ENCODE peak calls at places on chromosome 20, in nine cellular contexts. C is fibroblast of pulmonary artery; V is stimulated activated CD4-positive, alpha-beta T cell treated with anti-CD3 and anti-CD28 coated beads, Interleukin-12 subunit alpha, Interleukin-12 subunit beta, amount 100 ng/mL, for 48 hours; R is activated CD4-positive, alpha-beta T cell treated with anti-CD3 and anti-CD28 coated beads, Interleukin-2, amount 50 U/mL, for 4 hours; G is midbrain; S is aorta; T is foreskin fibroblast; W is transverse colon; K is skeletal muscle cell. A is an unnamed sample.

GRCh38 chr20:58899518-58899917 is 47.0 kb downstream of the GNAS start:
- DNase-seq in C (no peak), V (no peak), R (no peak), G (no peak), S (no peak), T (no peak), W (no peak), K (no peak), A (no peak)

GRCh38 chr20:48186915-48187314 is 401.6 kb upstream of the SULF2 start:
- DNase-seq in C (peak), V (no peak), R (no peak), G (no peak), S (no peak), T (no peak), W (no peak), K (no peak), A (no peak)

GRCh38 chr20:62737971-62738881 is 29.6 kb downstream of the NTSR1 start:
- DNase-seq in C (no peak), V (no peak), R (no peak), G (no peak), S (peak), T (no peak), W (peak), K (no peak), A (no peak)

GRCh38 chr20:5180933-5181332 is 54.1 kb downstream of the CDS2 start:
- DNase-seq in C (no peak), V (no peak), R (no peak), G (no peak), S (no peak), T (no peak), W (no peak), K (no peak), A (no peak)

GRCh38 chr20:62953839-62954703 is 1.6 kb downstream of the SLC17A9 start:
- DNase-seq in C (peak), V (no peak), R (peak), G (peak), S (peak), T (peak), W (peak), K (peak), A (peak)

GRCh38 chr20:21693322-21693721 is 12.1 kb upstream of the PAX1 start:
- DNase-seq in C (no peak), V (no peak), R (no peak), G (no peak), S (no peak), T (no peak), W (no peak), K (no peak), A (no peak)

GRCh38 chr20:23094213-23094896 is 8.2 kb upstream of the CD93 start:
- DNase-seq in C (no peak), V (no peak), R (no peak), G (no peak), S (no peak), T (no peak), W (no peak), K (no peak), A (no peak)

GRCh38 chr20:19737025-19737424 is 21.0 kb upstream of the RIN2 start:
- DNase-seq in C (peak), V (peak), R (no peak), G (no peak), S (no peak), T (peak), W (peak), K (peak), A (no peak)

GRCh38 chr20:9442858-9443257 is 71.5 kb upstream of the LAMP5 start:
- DNase-seq in C (no peak), V (no peak), R (no peak), G (no peak), S (no peak), T (no peak), W (no peak), K (no peak), A (peak)

GRCh38 chr20:37723668-37724067 is 29.8 kb downstream of the CTNNBL1 start:
- DNase-seq in C (no peak), V (no peak), R (no peak), G (no peak), S (no peak), T (no peak), W (no peak), K (no peak), A (peak)